ENCODE peak calls at places on chromosomes 2 and 18, in seven cellular contexts. One of them, this sample, is unnamed.
A peak's percentile ranks its signal among the peaks of the same experiment; 100 is the strongest.

GRCh38 chr2:141899740-141900139 is 231.1 kb downstream of the LRP1B start:
- DNase-seq in tibial artery: no peak
- DNase-seq in OCI-LY7: no peak
- DNase-seq in heart right ventricle: no peak
- DNase-seq in left ventricle myocardium inferior: no peak
- DNase-seq in colonic mucosa: no peak
- DNase-seq in neural progenitor cell: no peak
- DNase-seq in this sample: no peak

GRCh38 chr2:239368906-239369584 is 31.8 kb downstream of the HDAC4 start:
- DNase-seq in tibial artery: no peak
- DNase-seq in OCI-LY7: peak; percentile 7
- DNase-seq in heart right ventricle: no peak
- DNase-seq in left ventricle myocardium inferior: no peak
- DNase-seq in colonic mucosa: no peak
- DNase-seq in neural progenitor cell: no peak
- DNase-seq in this sample: no peak

GRCh38 chr2:184444217-184444616 is 154.1 kb upstream of the ZNF804A start:
- DNase-seq in tibial artery: no peak
- DNase-seq in OCI-LY7: peak; percentile 94
- DNase-seq in heart right ventricle: no peak
- DNase-seq in left ventricle myocardium inferior: no peak
- DNase-seq in colonic mucosa: no peak
- DNase-seq in neural progenitor cell: no peak
- DNase-seq in this sample: no peak

GRCh38 chr2:124683536-124684407 is 658.7 kb downstream of the CNTNAP5 start:
- DNase-seq in tibial artery: no peak
- DNase-seq in OCI-LY7: no peak
- DNase-seq in heart right ventricle: no peak
- DNase-seq in left ventricle myocardium inferior: no peak
- DNase-seq in colonic mucosa: no peak
- DNase-seq in neural progenitor cell: no peak
- DNase-seq in this sample: no peak

GRCh38 chr18:56217406-56217805 is 421.0 kb downstream of the TXNL1 start:
- DNase-seq in tibial artery: no peak
- DNase-seq in OCI-LY7: no peak
- DNase-seq in heart right ventricle: no peak
- DNase-seq in left ventricle myocardium inferior: no peak
- DNase-seq in colonic mucosa: no peak
- DNase-seq in neural progenitor cell: no peak
- DNase-seq in this sample: no peak

GRCh38 chr2:69082430-69082997 is 69.5 kb downstream of the ANTXR1 start:
- DNase-seq in tibial artery: peak; percentile 34
- DNase-seq in OCI-LY7: no peak
- DNase-seq in heart right ventricle: peak; percentile 32
- DNase-seq in left ventricle myocardium inferior: peak; percentile 26
- DNase-seq in colonic mucosa: peak; percentile 37
- DNase-seq in neural progenitor cell: no peak
- DNase-seq in this sample: peak; percentile 35

GRCh38 chr18:77248873-77249582 is 620 bp upstream of the GALR1 start:
- DNase-seq in tibial artery: no peak
- DNase-seq in OCI-LY7: no peak
- DNase-seq in heart right ventricle: no peak
- DNase-seq in left ventricle myocardium inferior: no peak
- DNase-seq in colonic mucosa: no peak
- DNase-seq in neural progenitor cell: peak; percentile 44
- DNase-seq in this sample: no peak

GRCh38 chr2:75375646-75376582 is 176.6 kb upstream of the TACR1 start:
- DNase-seq in tibial artery: no peak
- DNase-seq in OCI-LY7: no peak
- DNase-seq in heart right ventricle: no peak
- DNase-seq in left ventricle myocardium inferior: no peak
- DNase-seq in colonic mucosa: no peak
- DNase-seq in neural progenitor cell: no peak
- DNase-seq in this sample: no peak

GRCh38 chr2:72793798-72794447 is 31.9 kb downstream of the EXOC6B start:
- DNase-seq in tibial artery: no peak
- DNase-seq in OCI-LY7: no peak
- DNase-seq in heart right ventricle: no peak
- DNase-seq in left ventricle myocardium inferior: no peak
- DNase-seq in colonic mucosa: no peak
- DNase-seq in neural progenitor cell: no peak
- DNase-seq in this sample: no peak

GRCh38 chr18:58105206-58105907 is 61.3 kb downstream of the NEDD4L start:
- DNase-seq in tibial artery: no peak
- DNase-seq in OCI-LY7: no peak
- DNase-seq in heart right ventricle: no peak
- DNase-seq in left ventricle myocardium inferior: no peak
- DNase-seq in colonic mucosa: no peak
- DNase-seq in neural progenitor cell: no peak
- DNase-seq in this sample: no peak

GRCh38 chr2:44953686-44953976 is 12.1 kb downstream of the SIX3 start:
- DNase-seq in tibial artery: no peak
- DNase-seq in OCI-LY7: no peak
- DNase-seq in heart right ventricle: no peak
- DNase-seq in left ventricle myocardium inferior: no peak
- DNase-seq in colonic mucosa: no peak
- DNase-seq in neural progenitor cell: no peak
- DNase-seq in this sample: no peak

GRCh38 chr2:234289789-234290188 is 207.1 kb downstream of the ARL4C start:
- DNase-seq in tibial artery: no peak
- DNase-seq in OCI-LY7: peak; percentile 66
- DNase-seq in heart right ventricle: no peak
- DNase-seq in left ventricle myocardium inferior: no peak
- DNase-seq in colonic mucosa: no peak
- DNase-seq in neural progenitor cell: no peak
- DNase-seq in this sample: no peak

GRCh38 chr2:130370490-130370889 is 14.6 kb downstream of the PTPN18 start:
- DNase-seq in tibial artery: no peak
- DNase-seq in OCI-LY7: peak; percentile 87
- DNase-seq in heart right ventricle: no peak
- DNase-seq in left ventricle myocardium inferior: no peak
- DNase-seq in colonic mucosa: no peak
- DNase-seq in neural progenitor cell: no peak
- DNase-seq in this sample: no peak

GRCh38 chr2:234435836-234436481 is 60.9 kb downstream of the ARL4C start:
- DNase-seq in tibial artery: no peak
- DNase-seq in OCI-LY7: no peak
- DNase-seq in heart right ventricle: no peak
- DNase-seq in left ventricle myocardium inferior: no peak
- DNase-seq in colonic mucosa: no peak
- DNase-seq in neural progenitor cell: no peak
- DNase-seq in this sample: no peak

GRCh38 chr2:218805627-218806026 is 23.7 kb downstream of the CYP27A1 start:
- DNase-seq in tibial artery: no peak
- DNase-seq in OCI-LY7: no peak
- DNase-seq in heart right ventricle: no peak
- DNase-seq in left ventricle myocardium inferior: no peak
- DNase-seq in colonic mucosa: no peak
- DNase-seq in neural progenitor cell: no peak
- DNase-seq in this sample: no peak

GRCh38 chr2:236745420-236746210 is 176.0 kb downstream of the ACKR3 start:
- DNase-seq in tibial artery: peak; percentile 49
- DNase-seq in OCI-LY7: no peak
- DNase-seq in heart right ventricle: no peak
- DNase-seq in left ventricle myocardium inferior: no peak
- DNase-seq in colonic mucosa: no peak
- DNase-seq in neural progenitor cell: peak; percentile 50
- DNase-seq in this sample: no peak

GRCh38 chr2:169571571-169571970 is 2.1 kb downstream of the FASTKD1 start:
- DNase-seq in tibial artery: no peak
- DNase-seq in OCI-LY7: no peak
- DNase-seq in heart right ventricle: no peak
- DNase-seq in left ventricle myocardium inferior: no peak
- DNase-seq in colonic mucosa: no peak
- DNase-seq in neural progenitor cell: no peak
- DNase-seq in this sample: no peak

GRCh38 chr2:231198291-231199173 is at the start of gene ARMC9:
- DNase-seq in tibial artery: peak; percentile 56
- DNase-seq in OCI-LY7: peak; percentile 81
- DNase-seq in heart right ventricle: peak; percentile 77
- DNase-seq in left ventricle myocardium inferior: peak; percentile 76
- DNase-seq in colonic mucosa: peak; percentile 80
- DNase-seq in neural progenitor cell: peak; percentile 92
- DNase-seq in this sample: peak; percentile 74

GRCh38 chr18:59446012-59446411 is 86.9 kb upstream of the LMAN1 start:
- DNase-seq in tibial artery: no peak
- DNase-seq in OCI-LY7: no peak
- DNase-seq in heart right ventricle: no peak
- DNase-seq in left ventricle myocardium inferior: no peak
- DNase-seq in colonic mucosa: no peak
- DNase-seq in neural progenitor cell: peak; percentile 64
- DNase-seq in this sample: no peak

GRCh38 chr2:202632682-202633081 is 2.1 kb upstream of the FAM117B start:
- DNase-seq in tibial artery: peak; percentile 71
- DNase-seq in OCI-LY7: no peak
- DNase-seq in heart right ventricle: peak; percentile 36
- DNase-seq in left ventricle myocardium inferior: peak; percentile 36
- DNase-seq in colonic mucosa: no peak
- DNase-seq in neural progenitor cell: no peak
- DNase-seq in this sample: no peak

GRCh38 chr2:224449212-224450147 is 47.6 kb upstream of the FAM124B start:
- DNase-seq in tibial artery: no peak
- DNase-seq in OCI-LY7: peak; percentile 47
- DNase-seq in heart right ventricle: no peak
- DNase-seq in left ventricle myocardium inferior: no peak
- DNase-seq in colonic mucosa: no peak
- DNase-seq in neural progenitor cell: no peak
- DNase-seq in this sample: no peak

GRCh38 chr2:120715941-120716340 is 19.7 kb upstream of the GLI2 start:
- DNase-seq in tibial artery: no peak
- DNase-seq in OCI-LY7: no peak
- DNase-seq in heart right ventricle: no peak
- DNase-seq in left ventricle myocardium inferior: no peak
- DNase-seq in colonic mucosa: no peak
- DNase-seq in neural progenitor cell: no peak
- DNase-seq in this sample: no peak

GRCh38 chr18:10085405-10085804 is 171.6 kb downstream of the VAPA start:
- DNase-seq in tibial artery: no peak
- DNase-seq in OCI-LY7: no peak
- DNase-seq in heart right ventricle: no peak
- DNase-seq in left ventricle myocardium inferior: no peak
- DNase-seq in colonic mucosa: no peak
- DNase-seq in neural progenitor cell: no peak
- DNase-seq in this sample: no peak

GRCh38 chr2:195710407-195710806 is 53.4 kb downstream of the SLC39A10 start:
- DNase-seq in tibial artery: no peak
- DNase-seq in OCI-LY7: no peak
- DNase-seq in heart right ventricle: no peak
- DNase-seq in left ventricle myocardium inferior: no peak
- DNase-seq in colonic mucosa: no peak
- DNase-seq in neural progenitor cell: no peak
- DNase-seq in this sample: no peak

GRCh38 chr18:22169011-22169888 is at the start of gene GATA6:
- DNase-seq in tibial artery: peak; percentile 96
- DNase-seq in OCI-LY7: no peak
- DNase-seq in heart right ventricle: peak; percentile 89
- DNase-seq in left ventricle myocardium inferior: peak; percentile 92
- DNase-seq in colonic mucosa: peak; percentile 94
- DNase-seq in neural progenitor cell: peak; percentile 92
- DNase-seq in this sample: peak; percentile 94

GRCh38 chr18:26307161-26307773 is 81.0 kb downstream of the TAF4B start:
- DNase-seq in tibial artery: no peak
- DNase-seq in OCI-LY7: peak; percentile 72
- DNase-seq in heart right ventricle: no peak
- DNase-seq in left ventricle myocardium inferior: no peak
- DNase-seq in colonic mucosa: peak; percentile 22
- DNase-seq in neural progenitor cell: peak; percentile 60
- DNase-seq in this sample: no peak

GRCh38 chr2:241812730-241813079 is 3.7 kb downstream of the NEU4 start:
- DNase-seq in tibial artery: no peak
- DNase-seq in OCI-LY7: no peak
- DNase-seq in heart right ventricle: peak; percentile 14
- DNase-seq in left ventricle myocardium inferior: no peak
- DNase-seq in colonic mucosa: no peak
- DNase-seq in neural progenitor cell: no peak
- DNase-seq in this sample: no peak

DNA sequence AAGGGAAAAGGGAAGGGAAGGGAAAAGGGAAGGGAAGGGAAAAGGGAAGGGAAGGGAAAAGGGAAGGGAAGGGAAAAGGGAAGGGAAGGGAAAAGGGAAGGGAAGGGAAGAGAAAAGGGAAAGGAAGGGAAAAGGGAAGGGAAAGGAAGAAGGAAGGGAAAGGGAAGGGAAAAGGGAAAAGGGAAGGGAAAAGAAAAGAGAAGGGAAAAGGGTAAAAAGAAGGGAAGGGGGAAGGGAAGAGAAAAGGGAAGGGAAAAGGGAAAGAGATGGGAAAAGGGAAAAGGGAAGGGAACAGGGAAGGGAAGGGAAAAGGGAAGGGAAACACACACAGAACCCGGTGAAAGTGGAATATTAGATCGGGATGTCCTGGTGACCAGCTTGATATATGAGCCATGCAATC is 40.8 kb downstream of the EIPR1 start:
- DNase-seq in tibial artery: no peak
- DNase-seq in OCI-LY7: no peak
- DNase-seq in heart right ventricle: no peak
- DNase-seq in left ventricle myocardium inferior: no peak
- DNase-seq in colonic mucosa: no peak
- DNase-seq in neural progenitor cell: no peak
- DNase-seq in this sample: no peak
- H3K27ac ChIP-seq in tibial artery: no peak overlapping the region
- H3K27ac ChIP-seq in OCI-LY7: no peak overlapping the region
- H3K27ac ChIP-seq in heart right ventricle: no peak overlapping the region
- H3K27ac ChIP-seq in left ventricle myocardium inferior: no peak overlapping the region
- H3K27ac ChIP-seq in colonic mucosa: no peak overlapping the region
- H3K27ac ChIP-seq in neural progenitor cell: no peak overlapping the region
- H3K27ac ChIP-seq in this sample: no peak overlapping the region

GRCh38 chr2:36476411-36476810 is 120.8 kb downstream of the CRIM1 start:
- DNase-seq in tibial artery: no peak
- DNase-seq in OCI-LY7: no peak
- DNase-seq in heart right ventricle: no peak
- DNase-seq in left ventricle myocardium inferior: no peak
- DNase-seq in colonic mucosa: no peak
- DNase-seq in neural progenitor cell: no peak
- DNase-seq in this sample: no peak
- H3K9me3 ChIP-seq in tibial artery: no peaks in the 10 kb centered on the region
- H3K9me3 ChIP-seq in OCI-LY7: peaks cover 30% of the 10 kb centered on the region
- H3K9me3 ChIP-seq in heart right ventricle: peaks cover 28% of the 10 kb centered on the region
- H3K9me3 ChIP-seq in left ventricle myocardium inferior: peaks cover 37% of the 10 kb centered on the region
- H3K9me3 ChIP-seq in colonic mucosa: no peaks in the 10 kb centered on the region
- H3K9me3 ChIP-seq in neural progenitor cell: no peaks in the 10 kb centered on the region
- H3K9me3 ChIP-seq in this sample: peaks cover 5% of the 10 kb centered on the region

GRCh38 chr2:22628183-22628582 is 756.8 kb upstream of the KLHL29 start:
- DNase-seq in tibial artery: peak; percentile 38
- DNase-seq in OCI-LY7: no peak
- DNase-seq in heart right ventricle: no peak
- DNase-seq in left ventricle myocardium inferior: no peak
- DNase-seq in colonic mucosa: no peak
- DNase-seq in neural progenitor cell: no peak
- DNase-seq in this sample: no peak
- H3K27ac ChIP-seq in tibial artery: no peak overlapping the region
- H3K27ac ChIP-seq in OCI-LY7: no peak overlapping the region
- H3K27ac ChIP-seq in heart right ventricle: no peak overlapping the region
- H3K27ac ChIP-seq in left ventricle myocardium inferior: no peak overlapping the region
- H3K27ac ChIP-seq in colonic mucosa: no peak overlapping the region
- H3K27ac ChIP-seq in neural progenitor cell: no peak overlapping the region
- H3K27ac ChIP-seq in this sample: no peak overlapping the region

DNA sequence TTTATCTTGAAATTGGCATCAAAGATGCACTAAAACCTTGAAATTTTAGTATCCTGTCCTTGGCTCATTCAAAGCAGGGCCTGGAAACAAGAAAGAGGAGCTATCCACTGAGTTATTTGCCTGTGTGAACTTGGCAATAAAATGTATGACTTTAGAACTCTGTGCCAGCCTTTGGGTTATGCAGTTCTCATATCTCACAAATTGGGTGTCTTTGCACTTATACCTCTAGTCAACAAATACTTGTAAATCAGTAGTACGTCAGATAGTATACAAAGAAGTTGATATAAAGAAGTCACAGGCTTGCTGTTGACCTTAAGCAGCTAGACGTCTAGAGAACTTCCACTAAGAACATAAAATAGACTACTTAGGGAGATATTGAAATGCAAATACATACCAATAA is 1331.9 kb downstream of the DPP10 start:
- DNase-seq in tibial artery: no peak
- DNase-seq in OCI-LY7: no peak
- DNase-seq in heart right ventricle: no peak
- DNase-seq in left ventricle myocardium inferior: no peak
- DNase-seq in colonic mucosa: no peak
- DNase-seq in neural progenitor cell: no peak
- DNase-seq in this sample: no peak
- H3K9me3 ChIP-seq in tibial artery: no peaks in the 10 kb centered on the region
- H3K9me3 ChIP-seq in OCI-LY7: no peaks in the 10 kb centered on the region
- H3K9me3 ChIP-seq in heart right ventricle: no peaks in the 10 kb centered on the region
- H3K9me3 ChIP-seq in left ventricle myocardium inferior: no peaks in the 10 kb centered on the region
- H3K9me3 ChIP-seq in colonic mucosa: no peaks in the 10 kb centered on the region
- H3K9me3 ChIP-seq in neural progenitor cell: no peaks in the 10 kb centered on the region
- H3K9me3 ChIP-seq in this sample: no peaks in the 10 kb centered on the region

This sample was measured in lung.